ENCODE peak calls at places on chromosome 13, in six cellular contexts. E, W, Y, X, Z and P are unnamed samples.

GRCh38 chr13:44231786-44232516 is 141.7 kb upstream of the SERP2 start:
- DNase-seq in E (no peak), W (peak), Y (no peak), X (peak), Z (peak), P (peak)

GRCh38 chr13:37700887-37701286 is 102.3 kb upstream of the POSTN start:
- DNase-seq in E (no peak), W (no peak), Y (no peak), X (no peak), Z (peak), P (no peak)

GRCh38 chr13:113789167-113789566 is 30.1 kb downstream of the TMEM255B start:
- DNase-seq in E (no peak), W (no peak), Y (no peak), X (no peak), Z (no peak), P (no peak)

GRCh38 chr13:80562423-80562822 is 221.5 kb upstream of the SPRY2 start:
- DNase-seq in E (no peak), W (no peak), Y (no peak), X (no peak), Z (no peak), P (no peak)

GRCh38 chr13:48559638-48560320 is 26.9 kb upstream of the RCBTB2 start:
- DNase-seq in E (peak), W (no peak), Y (no peak), X (no peak), Z (no peak), P (no peak)

GRCh38 chr13:94673841-94674240 is 38.5 kb downstream of the SOX21 start:
- DNase-seq in E (no peak), W (no peak), Y (no peak), X (no peak), Z (no peak), P (no peak)

GRCh38 chr13:32031025-32031814 is at the start of gene FRY:
- DNase-seq in E (peak), W (peak), Y (no peak), X (peak), Z (peak), P (peak)

GRCh38 chr13:29892149-29892548 is 41.7 kb upstream of the UBL3 start:
- DNase-seq in E (no peak), W (no peak), Y (no peak), X (no peak), Z (no peak), P (no peak)

GRCh38 chr13:109145631-109146030 is 516.2 kb downstream of the MYO16 start:
- DNase-seq in E (peak), W (peak), Y (no peak), X (peak), Z (peak), P (peak)

GRCh38 chr13:34358811-34359513 is 541.0 kb downstream of the RFC3 start:
- DNase-seq in E (no peak), W (no peak), Y (no peak), X (no peak), Z (no peak), P (no peak)

GRCh38 chr13:51713807-51714206 is 90.2 kb downstream of the DHRS12 start:
- DNase-seq in E (no peak), W (no peak), Y (no peak), X (no peak), Z (no peak), P (peak)

DNA sequence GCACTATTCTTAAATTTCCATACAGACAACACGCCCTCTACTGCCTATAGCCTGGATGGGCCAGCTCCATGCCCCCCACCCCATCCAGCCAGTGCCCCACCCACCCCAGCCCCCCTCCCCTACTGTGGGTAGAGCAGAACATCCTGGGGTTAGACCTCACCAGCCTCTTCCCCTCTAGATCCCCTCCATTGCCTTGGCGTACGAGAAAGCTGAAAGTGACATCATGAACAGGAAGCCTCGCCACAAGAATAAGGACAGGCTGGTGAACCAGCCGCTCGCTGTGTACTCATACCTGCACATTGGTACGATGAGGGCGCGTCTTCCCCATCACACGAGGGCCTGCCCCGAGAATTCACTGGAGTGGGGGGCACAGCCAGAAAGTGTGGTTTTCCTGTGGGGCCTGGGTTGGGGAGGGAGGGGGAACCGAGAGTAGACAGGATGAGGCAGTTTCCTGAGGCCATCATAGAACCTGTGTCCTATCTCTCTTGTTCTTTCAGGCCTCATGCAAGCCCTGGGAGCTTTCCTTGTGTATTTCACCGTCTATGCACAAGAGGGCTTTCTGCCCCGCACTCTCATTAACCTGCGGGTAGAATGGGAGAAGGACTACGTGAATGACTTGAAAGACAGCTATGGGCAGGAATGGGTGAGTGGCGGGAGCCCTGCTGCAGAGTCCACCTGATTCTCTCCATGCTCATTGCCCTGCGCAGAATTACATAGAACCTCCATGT is 29.1 kb downstream of the ATP12A start:
- DNase-seq in E (no peak), W (no peak), Y (no peak), X (no peak), Z (no peak), P (no peak)
- TF ChIP-seq MAX in E (no peak), W (no peak), Y (no peak), X (no peak), Z (no peak), P (no peak)

DNA sequence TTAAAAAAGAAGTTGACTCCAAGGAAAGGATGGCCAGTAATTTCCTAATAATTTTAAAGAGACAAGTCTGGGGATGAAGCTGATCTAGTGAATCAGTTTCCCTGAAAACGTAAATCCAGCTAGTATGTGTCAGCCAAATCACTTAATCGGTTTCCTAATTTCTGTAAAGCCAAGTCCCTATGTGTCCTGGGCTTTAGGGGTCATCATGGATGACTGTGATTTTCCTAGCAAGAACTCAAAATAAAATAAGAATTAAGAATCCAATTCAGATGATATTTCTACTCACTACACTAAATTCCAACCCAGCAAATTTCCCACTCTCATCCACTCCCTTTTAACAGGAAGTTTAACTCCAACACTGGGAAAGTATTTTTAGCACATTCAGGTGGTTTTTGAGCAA is 35.8 kb downstream of the ELF1 start:
- DNase-seq in E (no peak), W (no peak), Y (no peak), X (no peak), Z (peak), P (no peak)
- TF ChIP-seq MYC in E (no peak), W (no peak), Y (no peak), X (no peak), Z (no peak), P (no peak)

DNA sequence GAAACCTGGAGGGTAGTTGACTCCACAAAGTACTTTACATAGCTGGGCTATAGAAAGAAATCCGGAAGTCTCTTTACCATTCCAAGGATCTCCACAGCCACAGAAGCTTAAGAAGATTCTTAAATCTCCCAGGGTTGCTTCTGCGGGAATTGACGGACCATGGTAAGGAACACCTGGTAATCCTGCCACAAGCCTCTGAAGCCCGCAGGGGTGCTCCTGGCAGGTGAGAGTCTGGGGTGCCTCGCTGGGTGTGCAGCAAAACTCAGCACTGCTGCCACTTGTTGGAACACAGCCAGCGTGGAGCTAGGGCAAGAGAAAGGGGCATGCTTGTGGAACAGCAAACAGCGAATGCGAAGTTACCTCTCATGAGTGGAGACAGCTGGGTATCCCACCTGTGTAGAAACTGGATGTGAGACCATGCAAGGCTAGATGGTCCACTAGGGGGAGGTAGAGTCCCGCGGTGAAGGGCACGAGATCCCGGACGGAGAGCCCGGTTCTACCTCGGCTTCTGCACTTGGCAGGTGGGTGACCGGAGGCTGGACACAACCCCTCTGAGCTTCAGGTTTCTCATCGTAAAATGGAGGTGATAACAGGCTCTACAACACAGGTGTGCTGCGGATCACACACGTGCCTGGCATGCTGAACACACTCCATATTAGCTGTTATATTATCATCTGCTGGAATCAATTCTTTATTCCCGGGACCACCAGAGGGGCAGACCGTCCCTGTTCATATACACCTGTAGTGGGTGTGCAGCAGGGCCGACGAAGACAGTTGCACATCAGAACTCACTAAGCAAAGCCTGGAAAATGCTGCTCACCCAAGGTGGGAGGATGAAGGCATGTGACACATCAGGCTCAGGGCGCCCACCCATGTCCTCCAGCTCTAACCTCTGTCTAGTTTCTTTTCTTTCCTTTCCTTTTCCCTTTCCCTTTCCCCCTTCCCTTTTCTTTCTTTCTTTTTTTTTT is 24.1 kb upstream of the UBAC2 start:
- DNase-seq in E (peak), W (peak), Y (no peak), X (peak), Z (peak), P (peak)
- H3K4me3 ChIP-seq in E (no peak), W (no peak), Y (no peak), X (no peak), Z (no peak), P (no peak)

GRCh38 chr13:26052136-26052736 is 420 bp upstream of the SHISA2 start:
- DNase-seq in E (no peak), W (no peak), Y (no peak), X (no peak), Z (no peak), P (no peak)

GRCh38 chr13:26050568-26051230 is 1.1 kb downstream of the SHISA2 start:
- DNase-seq in E (no peak), W (no peak), Y (no peak), X (no peak), Z (peak), P (no peak)

GRCh38 chr13:26048745-26049144 is 3.1 kb downstream of the SHISA2 start:
- DNase-seq in E (no peak), W (no peak), Y (no peak), X (no peak), Z (no peak), P (no peak)

GRCh38 chr13:26053418-26053980 is 1.7 kb upstream of the SHISA2 start:
- DNase-seq in E (no peak), W (no peak), Y (no peak), X (no peak), Z (no peak), P (no peak)

DNA sequence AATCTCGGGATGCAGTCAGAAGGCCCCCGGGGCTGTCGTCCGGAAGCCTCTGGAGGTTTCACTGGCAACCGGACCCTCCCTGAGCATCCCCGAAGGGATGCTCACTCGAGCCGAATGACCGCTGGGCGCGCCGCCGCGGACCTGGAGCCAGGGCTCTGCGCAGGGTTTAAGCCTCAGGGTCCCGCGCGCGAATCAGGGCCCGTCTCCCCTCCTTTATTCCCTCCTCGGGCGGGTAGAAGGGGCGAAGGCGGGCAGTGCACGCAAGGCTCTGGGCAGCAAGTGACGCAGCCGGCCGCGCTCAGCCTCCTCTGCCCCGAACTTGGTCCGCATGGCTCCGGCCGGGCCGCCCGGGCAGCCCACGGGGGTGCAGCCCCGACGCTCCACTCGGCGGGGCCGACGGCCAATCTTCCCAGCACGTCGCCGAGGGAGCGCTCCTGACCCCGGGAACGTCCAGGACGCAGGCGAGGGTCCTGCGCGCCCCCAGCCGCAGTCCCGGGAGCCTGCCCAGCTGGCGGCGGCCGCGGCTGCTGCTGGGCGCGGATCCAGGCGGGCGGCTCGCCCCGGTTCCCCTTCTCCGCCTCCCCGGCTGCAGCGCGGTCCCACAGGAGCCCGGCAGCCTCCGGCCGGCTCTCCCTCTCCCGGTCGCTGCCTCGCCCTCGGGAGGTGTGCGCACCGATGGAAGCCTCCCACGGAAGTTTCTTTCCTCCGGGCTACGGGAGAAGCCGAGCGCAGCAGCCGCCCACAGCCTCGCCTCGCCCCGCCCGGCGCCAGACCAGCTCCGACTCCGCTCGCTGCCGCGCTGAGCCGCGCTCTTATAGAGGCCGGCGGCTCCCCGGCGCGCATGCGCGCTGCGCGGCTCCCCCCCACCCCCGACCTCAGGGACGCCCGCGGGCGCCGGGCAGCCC is at the start of gene SHISA2:
- DNase-seq in E (no peak), W (no peak), Y (no peak), X (no peak), Z (peak), P (peak)
- TF ChIP-seq MAX in E (no peak), W (no peak), Y (no peak), X (no peak), Z (no peak), P (no peak)

GRCh38 chr13:98440390-98441055 is 136.4 kb downstream of the STK24 start:
- DNase-seq in E (no peak), W (no peak), Y (no peak), X (no peak), Z (no peak), P (no peak)
- TF ChIP-seq MYC in E (no peak), W (no peak), Y (no peak), X (no peak), Z (no peak), P (no peak)

GRCh38 chr13:111519041-111519440 is 198.6 kb downstream of the TEX29 start:
- DNase-seq in E (no peak), W (no peak), Y (no peak), X (no peak), Z (no peak), P (no peak)

GRCh38 chr13:111519490-111520170 is 199.2 kb downstream of the TEX29 start:
- DNase-seq in E (no peak), W (no peak), Y (no peak), X (no peak), Z (no peak), P (no peak)

GRCh38 chr13:111516712-111517640 is 196.5 kb downstream of the TEX29 start:
- DNase-seq in E (no peak), W (no peak), Y (no peak), X (no peak), Z (no peak), P (no peak)

GRCh38 chr13:111517641-111518010 is 197.2 kb downstream of the TEX29 start:
- DNase-seq in E (no peak), W (no peak), Y (no peak), X (no peak), Z (no peak), P (no peak)

DNA sequence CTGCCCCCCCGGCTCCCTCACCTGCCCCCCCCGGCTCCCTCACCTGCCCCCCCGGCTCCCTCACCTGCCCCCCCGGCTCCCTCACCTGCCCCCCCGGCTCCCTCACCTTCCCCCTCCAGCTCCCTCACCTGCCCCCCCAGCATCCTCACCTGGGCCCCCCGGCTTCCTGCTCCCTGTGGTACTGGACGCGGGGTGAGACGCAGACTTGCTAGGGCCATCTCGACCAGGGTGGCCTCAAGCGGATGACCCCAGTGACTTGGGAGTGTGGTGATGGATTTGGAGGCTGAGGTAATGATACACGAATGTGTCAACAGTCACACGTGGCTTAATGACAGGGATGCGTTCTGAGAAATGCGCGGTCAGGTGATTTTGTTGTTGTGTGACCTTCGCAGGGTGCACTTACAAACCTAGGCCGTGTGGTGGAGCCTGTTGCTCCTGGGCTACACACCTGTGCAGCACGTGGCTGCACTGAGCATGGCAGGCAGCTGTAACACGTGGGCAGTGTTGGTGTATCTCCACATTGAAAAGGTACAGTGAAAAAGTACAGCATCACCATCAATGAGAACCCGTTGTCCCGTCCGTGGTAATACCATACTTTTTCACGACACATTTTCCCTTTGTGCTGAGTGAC is 197.8 kb downstream of the TEX29 start:
- DNase-seq in E (no peak), W (no peak), Y (no peak), X (no peak), Z (no peak), P (no peak)
- H3K4me3 ChIP-seq in E (no peak), W (no peak), Y (no peak), X (no peak), Z (no peak), P (no peak)

DNA sequence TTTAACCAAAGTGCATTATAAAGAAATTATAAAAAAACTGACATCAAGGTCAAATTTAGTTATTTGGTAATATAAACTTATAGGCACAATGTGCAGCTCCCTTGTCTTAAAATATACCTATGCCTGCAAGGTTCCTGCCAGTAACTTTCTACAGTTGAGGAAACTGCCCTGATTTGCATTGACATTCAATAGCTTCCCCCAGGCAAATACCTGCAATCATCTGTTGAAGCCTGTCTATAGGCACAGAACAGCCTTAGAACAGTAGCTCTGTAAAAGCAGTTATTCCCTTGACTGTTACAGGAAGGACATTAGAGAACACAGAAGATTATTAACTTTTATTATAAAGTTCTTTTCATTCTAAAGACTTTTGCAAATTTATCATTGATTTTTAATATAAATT is 1239.5 kb downstream of the PCDH9 start:
- DNase-seq in E (no peak), W (no peak), Y (no peak), X (no peak), Z (no peak), P (no peak)
- TF ChIP-seq MAX in E (no peak), W (no peak), Y (no peak), X (no peak), Z (no peak), P (no peak)

DNA sequence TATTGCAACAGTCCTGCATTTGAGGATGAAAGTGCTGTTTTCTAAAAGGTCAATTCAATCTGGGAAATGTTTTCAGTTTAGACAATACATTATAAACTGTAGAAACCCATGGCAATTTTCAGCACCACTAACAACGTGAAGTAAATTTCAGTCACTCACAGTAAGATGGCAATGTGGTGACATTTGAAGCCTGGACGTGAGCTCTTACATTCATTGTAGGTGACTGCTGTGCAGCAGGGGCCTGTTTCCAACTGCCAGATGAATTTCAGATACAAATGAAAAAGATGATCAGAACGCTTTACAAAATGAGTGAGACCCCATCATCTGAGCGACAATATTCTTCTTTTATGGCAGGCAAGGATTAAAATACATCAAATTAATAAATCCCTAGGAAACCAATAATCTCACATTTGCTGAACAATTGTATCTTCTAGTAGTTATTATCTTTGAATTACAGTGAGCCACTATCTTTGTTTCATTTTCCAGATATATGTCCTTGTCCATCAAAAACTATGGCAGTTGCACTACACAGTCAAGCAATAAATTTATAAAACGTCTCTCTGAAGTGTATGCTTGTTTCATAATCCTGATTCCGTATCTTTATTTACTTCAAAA is 1816.8 kb downstream of the OLFM4 start:
- DNase-seq in E (no peak), W (no peak), Y (no peak), X (no peak), Z (no peak), P (no peak)
- TF ChIP-seq MYC in E (no peak), W (no peak), Y (no peak), X (no peak), Z (no peak), P (no peak)

GRCh38 chr13:24159921-24160324 is 597 bp upstream of the SPATA13 start:
- DNase-seq in E (no peak), W (no peak), Y (no peak), X (no peak), Z (peak), P (no peak)
- H3K4me3 ChIP-seq in E (peak), W (peak), Y (peak), X (peak), Z (no peak), P (no peak)

GRCh38 chr13:71871844-71872243 is 4.8 kb upstream of the DACH1 start:
- DNase-seq in E (no peak), W (no peak), Y (no peak), X (no peak), Z (no peak), P (no peak)
- TF ChIP-seq MAX in E (no peak), W (no peak), Y (no peak), X (no peak), Z (no peak), P (no peak)